ENCODE peak calls at places on chromosomes 13 and 19, in eight cellular contexts. One of them, this sample, is unnamed.

GRCh38 chr13:26219726-26220125 is 2.4 kb downstream of the RNF6 start:
- DNase-seq in uterus: no peak
- DNase-seq in CD8-positive, alpha-beta memory T cell: no peak
- DNase-seq in endodermal cell: no peak
- DNase-seq in adrenal gland: no peak
- DNase-seq in fibroblast of lung: peak; percentile 65
- DNase-seq in transverse colon: no peak
- DNase-seq in naive thymus-derived CD4-positive, alpha-beta T cell: no peak
- DNase-seq in this sample: no peak

GRCh38 chr19:19822148-19822429 is 539 bp upstream of the ZNF506 start:
- DNase-seq in fibroblast of lung: no peak
- DNase-seq in CD8-positive, alpha-beta memory T cell: no peak
- DNase-seq in adrenal gland: peak; percentile 30
- DNase-seq in endodermal cell: no peak
- DNase-seq in transverse colon: peak; percentile 10
- DNase-seq in naive thymus-derived CD4-positive, alpha-beta T cell: no peak
- DNase-seq in uterus: no peak
- DNase-seq in this sample: peak; percentile 64

GRCh38 chr13:26946675-26947342 is 186.2 kb upstream of the GPR12 start:
- DNase-seq in CD8-positive, alpha-beta memory T cell: no peak
- DNase-seq in transverse colon: no peak
- DNase-seq in fibroblast of lung: peak; percentile 48
- DNase-seq in adrenal gland: no peak
- DNase-seq in endodermal cell: no peak
- DNase-seq in naive thymus-derived CD4-positive, alpha-beta T cell: no peak
- DNase-seq in uterus: no peak
- DNase-seq in this sample: no peak

GRCh38 chr19:7748756-7749155 is 1.4 kb upstream of the CD209 start:
- DNase-seq in transverse colon: no peak
- DNase-seq in adrenal gland: peak; percentile 52
- DNase-seq in endodermal cell: peak; percentile 83
- DNase-seq in uterus: no peak
- DNase-seq in naive thymus-derived CD4-positive, alpha-beta T cell: no peak
- DNase-seq in CD8-positive, alpha-beta memory T cell: no peak
- DNase-seq in fibroblast of lung: no peak
- DNase-seq in this sample: no peak

GRCh38 chr19:10339380-10339960 is at the start of gene ICAM3:
- DNase-seq in fibroblast of lung: no peak
- DNase-seq in transverse colon: peak; percentile 58
- DNase-seq in naive thymus-derived CD4-positive, alpha-beta T cell: peak; percentile 56
- DNase-seq in adrenal gland: no peak
- DNase-seq in CD8-positive, alpha-beta memory T cell: peak; percentile 48
- DNase-seq in endodermal cell: peak; percentile 66
- DNase-seq in uterus: no peak
- DNase-seq in this sample: no peak

GRCh38 chr13:114315074-114315785 is 927 bp downstream of the CHAMP1 start:
- DNase-seq in endodermal cell: no peak
- DNase-seq in naive thymus-derived CD4-positive, alpha-beta T cell: peak; percentile 23
- DNase-seq in fibroblast of lung: peak; percentile 6
- DNase-seq in uterus: no peak
- DNase-seq in transverse colon: no peak
- DNase-seq in CD8-positive, alpha-beta memory T cell: peak; percentile 52
- DNase-seq in adrenal gland: no peak
- DNase-seq in this sample: no peak

GRCh38 chr19:7925171-7925837 is 631 bp downstream of the CTXN1 start:
- DNase-seq in transverse colon: peak; percentile 77
- DNase-seq in naive thymus-derived CD4-positive, alpha-beta T cell: peak; percentile 69
- DNase-seq in endodermal cell: peak; percentile 98
- DNase-seq in fibroblast of lung: peak; percentile 51
- DNase-seq in CD8-positive, alpha-beta memory T cell: peak; percentile 73
- DNase-seq in adrenal gland: peak; percentile 78
- DNase-seq in uterus: peak; percentile 82
- DNase-seq in this sample: no peak

GRCh38 chr19:13959962-13960862 is 7.9 kb downstream of the DCAF15 start:
- DNase-seq in CD8-positive, alpha-beta memory T cell: no peak
- DNase-seq in fibroblast of lung: no peak
- DNase-seq in endodermal cell: peak; percentile 80
- DNase-seq in uterus: no peak
- DNase-seq in transverse colon: no peak
- DNase-seq in adrenal gland: no peak
- DNase-seq in naive thymus-derived CD4-positive, alpha-beta T cell: no peak
- DNase-seq in this sample: no peak

GRCh38 chr19:55117063-55117635 is 288 bp downstream of the PPP1R12C start:
- DNase-seq in endodermal cell: peak; percentile 69
- DNase-seq in adrenal gland: no peak
- DNase-seq in fibroblast of lung: no peak
- DNase-seq in transverse colon: peak; percentile 32
- DNase-seq in naive thymus-derived CD4-positive, alpha-beta T cell: no peak
- DNase-seq in CD8-positive, alpha-beta memory T cell: peak; percentile 16
- DNase-seq in uterus: peak; percentile 42
- DNase-seq in this sample: no peak

GRCh38 chr13:45615501-45616101 is at the start of gene ERICH6B:
- DNase-seq in fibroblast of lung: peak; percentile 36
- DNase-seq in transverse colon: no peak
- DNase-seq in adrenal gland: peak; percentile 25
- DNase-seq in uterus: no peak
- DNase-seq in endodermal cell: peak; percentile 87
- DNase-seq in CD8-positive, alpha-beta memory T cell: no peak
- DNase-seq in naive thymus-derived CD4-positive, alpha-beta T cell: no peak
- DNase-seq in this sample: no peak

GRCh38 chr19:1942934-1943555 is 2.1 kb downstream of the CSNK1G2 start:
- DNase-seq in CD8-positive, alpha-beta memory T cell: no peak
- DNase-seq in uterus: no peak
- DNase-seq in adrenal gland: no peak
- DNase-seq in fibroblast of lung: peak; percentile 6
- DNase-seq in transverse colon: no peak
- DNase-seq in endodermal cell: no peak
- DNase-seq in naive thymus-derived CD4-positive, alpha-beta T cell: no peak
- DNase-seq in this sample: no peak

GRCh38 chr13:29508130-29508873 is 87.2 kb downstream of the SLC7A1 start:
- DNase-seq in transverse colon: peak; percentile 88
- DNase-seq in fibroblast of lung: peak; percentile 91
- DNase-seq in adrenal gland: peak; percentile 87
- DNase-seq in naive thymus-derived CD4-positive, alpha-beta T cell: peak; percentile 32
- DNase-seq in CD8-positive, alpha-beta memory T cell: peak; percentile 51
- DNase-seq in endodermal cell: peak; percentile 96
- DNase-seq in uterus: peak; percentile 86
- DNase-seq in this sample: peak; percentile 90
- H3K4me1 ChIP-seq in transverse colon: no peaks in the 10 kb centered on the region
- H3K4me1 ChIP-seq in fibroblast of lung: no peaks in the 10 kb centered on the region
- H3K4me1 ChIP-seq in adrenal gland: peaks cover 4% of the 10 kb centered on the region
- H3K4me1 ChIP-seq in naive thymus-derived CD4-positive, alpha-beta T cell: no peaks in the 10 kb centered on the region
- H3K4me1 ChIP-seq in CD8-positive, alpha-beta memory T cell: no peaks in the 10 kb centered on the region
- H3K4me1 ChIP-seq in endodermal cell: no peaks in the 10 kb centered on the region
- H3K4me1 ChIP-seq in uterus: peaks cover 16% of the 10 kb centered on the region
- H3K4me1 ChIP-seq in this sample: no peaks in the 10 kb centered on the region

GRCh38 chr13:99752373-99752772 is 219.2 kb downstream of the ZIC5 start:
- DNase-seq in uterus: no peak
- DNase-seq in transverse colon: no peak
- DNase-seq in adrenal gland: no peak
- DNase-seq in fibroblast of lung: no peak
- DNase-seq in naive thymus-derived CD4-positive, alpha-beta T cell: no peak
- DNase-seq in CD8-positive, alpha-beta memory T cell: no peak
- DNase-seq in endodermal cell: no peak
- DNase-seq in this sample: no peak

GRCh38 chr13:99757756-99758464 is 213.7 kb downstream of the ZIC5 start:
- DNase-seq in CD8-positive, alpha-beta memory T cell: no peak
- DNase-seq in adrenal gland: no peak
- DNase-seq in endodermal cell: no peak
- DNase-seq in uterus: no peak
- DNase-seq in transverse colon: no peak
- DNase-seq in naive thymus-derived CD4-positive, alpha-beta T cell: no peak
- DNase-seq in fibroblast of lung: no peak
- DNase-seq in this sample: no peak

GRCh38 chr13:99758465-99759162 is 213.0 kb downstream of the ZIC5 start:
- DNase-seq in uterus: no peak
- DNase-seq in transverse colon: no peak
- DNase-seq in endodermal cell: no peak
- DNase-seq in CD8-positive, alpha-beta memory T cell: no peak
- DNase-seq in adrenal gland: no peak
- DNase-seq in naive thymus-derived CD4-positive, alpha-beta T cell: no peak
- DNase-seq in fibroblast of lung: no peak
- DNase-seq in this sample: no peak

GRCh38 chr13:99759163-99759552 is 212.4 kb downstream of the ZIC5 start:
- DNase-seq in uterus: no peak
- DNase-seq in fibroblast of lung: no peak
- DNase-seq in endodermal cell: no peak
- DNase-seq in CD8-positive, alpha-beta memory T cell: no peak
- DNase-seq in transverse colon: no peak
- DNase-seq in naive thymus-derived CD4-positive, alpha-beta T cell: no peak
- DNase-seq in adrenal gland: no peak
- DNase-seq in this sample: no peak

DNA sequence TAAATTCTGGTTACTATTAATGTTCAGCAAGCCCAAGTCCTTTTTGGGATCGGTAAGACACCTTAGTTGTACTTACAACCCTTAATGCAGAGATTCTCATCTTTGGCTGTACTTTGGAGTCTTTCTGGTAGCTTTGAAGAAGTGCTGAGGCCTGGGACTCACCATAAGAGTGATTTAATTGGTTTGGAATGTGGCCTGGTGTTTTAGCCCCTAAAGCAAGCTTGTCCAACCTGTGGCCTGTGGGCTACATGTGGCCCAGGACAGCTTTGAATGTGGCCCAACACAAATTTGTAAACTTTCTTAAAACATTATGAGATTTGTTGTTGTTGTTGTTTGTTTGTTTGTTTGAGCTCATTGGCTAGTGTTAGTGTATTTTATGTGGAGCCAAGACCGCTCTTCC is 215.3 kb downstream of the ZIC5 start:
- DNase-seq in fibroblast of lung: no peak
- DNase-seq in uterus: no peak
- DNase-seq in naive thymus-derived CD4-positive, alpha-beta T cell: no peak
- DNase-seq in endodermal cell: no peak
- DNase-seq in transverse colon: no peak
- DNase-seq in CD8-positive, alpha-beta memory T cell: no peak
- DNase-seq in adrenal gland: no peak
- DNase-seq in this sample: no peak
- H3K4me1 ChIP-seq in fibroblast of lung: no peaks in the 10 kb centered on the region
- H3K4me1 ChIP-seq in uterus: no peaks in the 10 kb centered on the region
- H3K4me1 ChIP-seq in naive thymus-derived CD4-positive, alpha-beta T cell: no peaks in the 10 kb centered on the region
- H3K4me1 ChIP-seq in endodermal cell: no peaks in the 10 kb centered on the region
- H3K4me1 ChIP-seq in transverse colon: peaks cover 7% of the 10 kb centered on the region
- H3K4me1 ChIP-seq in CD8-positive, alpha-beta memory T cell: no peaks in the 10 kb centered on the region
- H3K4me1 ChIP-seq in adrenal gland: no peaks in the 10 kb centered on the region
- H3K4me1 ChIP-seq in this sample: no peaks in the 10 kb centered on the region

GRCh38 chr19:45715139-45715538 is 15.6 kb downstream of the FBXO46 start:
- DNase-seq in uterus: no peak
- DNase-seq in endodermal cell: no peak
- DNase-seq in adrenal gland: no peak
- DNase-seq in transverse colon: no peak
- DNase-seq in fibroblast of lung: no peak
- DNase-seq in naive thymus-derived CD4-positive, alpha-beta T cell: no peak
- DNase-seq in CD8-positive, alpha-beta memory T cell: no peak
- DNase-seq in this sample: no peak

GRCh38 chr19:45717983-45718650 is 12.6 kb downstream of the FBXO46 start:
- DNase-seq in naive thymus-derived CD4-positive, alpha-beta T cell: no peak
- DNase-seq in endodermal cell: no peak
- DNase-seq in uterus: no peak
- DNase-seq in adrenal gland: peak; percentile 69
- DNase-seq in transverse colon: no peak
- DNase-seq in fibroblast of lung: no peak
- DNase-seq in CD8-positive, alpha-beta memory T cell: no peak
- DNase-seq in this sample: no peak

GRCh38 chr19:45717131-45717982 is 13.3 kb downstream of the FBXO46 start:
- DNase-seq in CD8-positive, alpha-beta memory T cell: peak; percentile 99
- DNase-seq in transverse colon: peak; percentile 99
- DNase-seq in endodermal cell: peak; percentile 100
- DNase-seq in uterus: peak; percentile 99
- DNase-seq in naive thymus-derived CD4-positive, alpha-beta T cell: peak; percentile 98
- DNase-seq in fibroblast of lung: peak; percentile 98
- DNase-seq in adrenal gland: peak; percentile 99
- DNase-seq in this sample: peak; percentile 100

GRCh38 chr19:45713141-45713540 is 17.6 kb downstream of the FBXO46 start:
- DNase-seq in adrenal gland: no peak
- DNase-seq in fibroblast of lung: no peak
- DNase-seq in CD8-positive, alpha-beta memory T cell: no peak
- DNase-seq in naive thymus-derived CD4-positive, alpha-beta T cell: no peak
- DNase-seq in transverse colon: no peak
- DNase-seq in endodermal cell: no peak
- DNase-seq in uterus: no peak
- DNase-seq in this sample: no peak

GRCh38 chr19:45716314-45717130 is 14.2 kb downstream of the FBXO46 start:
- DNase-seq in uterus: no peak
- DNase-seq in CD8-positive, alpha-beta memory T cell: no peak
- DNase-seq in endodermal cell: peak; percentile 66
- DNase-seq in transverse colon: peak; percentile 51
- DNase-seq in adrenal gland: no peak
- DNase-seq in fibroblast of lung: no peak
- DNase-seq in naive thymus-derived CD4-positive, alpha-beta T cell: peak; percentile 26
- DNase-seq in this sample: no peak
- H3K4me1 ChIP-seq in uterus: peaks cover 4% of the 10 kb centered on the region
- H3K4me1 ChIP-seq in CD8-positive, alpha-beta memory T cell: peaks cover 24% of the 10 kb centered on the region
- H3K4me1 ChIP-seq in endodermal cell: peaks cover 5% of the 10 kb centered on the region
- H3K4me1 ChIP-seq in transverse colon: peaks cover 11% of the 10 kb centered on the region
- H3K4me1 ChIP-seq in adrenal gland: peaks cover 20% of the 10 kb centered on the region
- H3K4me1 ChIP-seq in fibroblast of lung: peaks cover 6% of the 10 kb centered on the region
- H3K4me1 ChIP-seq in naive thymus-derived CD4-positive, alpha-beta T cell: peaks cover 17% of the 10 kb centered on the region
- H3K4me1 ChIP-seq in this sample: peaks cover 21% of the 10 kb centered on the region

GRCh38 chr13:50712882-50713281 is 130.6 kb downstream of the DLEU7 start:
- DNase-seq in naive thymus-derived CD4-positive, alpha-beta T cell: no peak
- DNase-seq in transverse colon: no peak
- DNase-seq in uterus: no peak
- DNase-seq in adrenal gland: no peak
- DNase-seq in fibroblast of lung: peak; percentile 15
- DNase-seq in endodermal cell: no peak
- DNase-seq in CD8-positive, alpha-beta memory T cell: no peak
- DNase-seq in this sample: no peak

GRCh38 chr13:50712469-50712868 is 131.0 kb downstream of the DLEU7 start:
- DNase-seq in transverse colon: no peak
- DNase-seq in CD8-positive, alpha-beta memory T cell: no peak
- DNase-seq in uterus: no peak
- DNase-seq in endodermal cell: no peak
- DNase-seq in fibroblast of lung: no peak
- DNase-seq in adrenal gland: no peak
- DNase-seq in naive thymus-derived CD4-positive, alpha-beta T cell: no peak
- DNase-seq in this sample: no peak

GRCh38 chr13:50713849-50714248 is 129.6 kb downstream of the DLEU7 start:
- DNase-seq in CD8-positive, alpha-beta memory T cell: peak; percentile 45
- DNase-seq in adrenal gland: no peak
- DNase-seq in transverse colon: peak; percentile 8
- DNase-seq in uterus: no peak
- DNase-seq in naive thymus-derived CD4-positive, alpha-beta T cell: no peak
- DNase-seq in fibroblast of lung: peak; percentile 98
- DNase-seq in endodermal cell: no peak
- DNase-seq in this sample: no peak

GRCh38 chr13:50708461-50708860 is 135.0 kb downstream of the DLEU7 start:
- DNase-seq in CD8-positive, alpha-beta memory T cell: no peak
- DNase-seq in endodermal cell: no peak
- DNase-seq in uterus: no peak
- DNase-seq in fibroblast of lung: no peak
- DNase-seq in naive thymus-derived CD4-positive, alpha-beta T cell: no peak
- DNase-seq in adrenal gland: no peak
- DNase-seq in transverse colon: no peak
- DNase-seq in this sample: no peak

DNA sequence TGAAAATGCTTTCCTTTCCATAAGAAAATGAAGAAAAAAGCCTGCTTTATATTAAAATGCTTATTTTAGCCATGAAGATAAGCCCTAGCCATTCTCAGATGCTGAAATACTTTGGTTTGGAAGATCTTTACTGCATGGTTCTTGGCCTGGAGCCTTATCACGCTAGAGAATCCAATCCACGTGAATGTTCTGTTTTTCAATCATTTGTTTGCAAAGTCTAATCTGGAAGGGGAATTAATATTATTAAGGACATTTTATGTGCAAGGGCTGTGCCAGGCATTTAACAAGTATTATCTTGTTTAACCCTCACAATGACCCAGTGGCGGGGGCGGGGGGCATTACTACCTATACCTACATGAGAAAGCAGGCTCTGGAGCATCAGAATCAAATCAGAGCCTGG is 132.0 kb downstream of the DLEU7 start:
- DNase-seq in adrenal gland: no peak
- DNase-seq in uterus: no peak
- DNase-seq in CD8-positive, alpha-beta memory T cell: no peak
- DNase-seq in transverse colon: no peak
- DNase-seq in naive thymus-derived CD4-positive, alpha-beta T cell: no peak
- DNase-seq in fibroblast of lung: no peak
- DNase-seq in endodermal cell: no peak
- DNase-seq in this sample: no peak
- H3K4me1 ChIP-seq in adrenal gland: no peaks in the 10 kb centered on the region
- H3K4me1 ChIP-seq in uterus: no peaks in the 10 kb centered on the region
- H3K4me1 ChIP-seq in CD8-positive, alpha-beta memory T cell: peaks cover 14% of the 10 kb centered on the region
- H3K4me1 ChIP-seq in transverse colon: no peaks in the 10 kb centered on the region
- H3K4me1 ChIP-seq in naive thymus-derived CD4-positive, alpha-beta T cell: peaks cover 8% of the 10 kb centered on the region
- H3K4me1 ChIP-seq in fibroblast of lung: peaks cover 2% of the 10 kb centered on the region
- H3K4me1 ChIP-seq in endodermal cell: peaks cover 7% of the 10 kb centered on the region
- H3K4me1 ChIP-seq in this sample: no peaks in the 10 kb centered on the region

This sample was measured in right atrium auricular region.